ENCODE peak calls at places on chromosome 1, in ten cellular contexts. C, P, Q, H, R, K, V, B, Z and W are unnamed samples. For H3K36me3, the result is how much of the 10 kb centered on the place peaks cover.

GRCh38 chr1:164695956-164696665 is 137.1 kb downstream of the PBX1 start:
- DNase-seq in Z (no peak), H (no peak), V (no peak), B (peak), Q (no peak), C (no peak), R (no peak), P (peak), K (no peak), W (peak)

GRCh38 chr1:53686371-53687267 is 52.3 kb downstream of the GLIS1 start:
- DNase-seq in B (no peak), K (no peak), C (no peak), Q (no peak), H (no peak), V (no peak), R (no peak), P (peak), Z (no peak), W (no peak)

GRCh38 chr1:6507461-6507911 is 16.0 kb upstream of the PLEKHG5 start:
- DNase-seq in Q (no peak), V (no peak), C (no peak), H (no peak), P (no peak), Z (peak), B (no peak), R (no peak), K (no peak), W (no peak)

GRCh38 chr1:223737342-223737741 is 25.0 kb downstream of the CAPN2 start:
- DNase-seq in Z (no peak), H (no peak), P (no peak), C (no peak), Q (no peak), K (no peak), R (no peak), B (no peak), V (no peak), W (no peak)

GRCh38 chr1:55724551-55725325 is 509.6 kb upstream of the USP24 start:
- DNase-seq in P (peak), Z (no peak), B (peak), C (no peak), K (no peak), Q (no peak), R (no peak), H (no peak), V (no peak), W (peak)

GRCh38 chr1:180586671-180587155 is 27.9 kb downstream of the OVAAL start:
- DNase-seq in Q (no peak), B (peak), H (no peak), C (no peak), R (no peak), P (peak), Z (no peak), K (no peak), V (peak), W (no peak)

GRCh38 chr1:27589841-27590426 is 14.0 kb downstream of the AHDC1 start:
- DNase-seq in P (peak), H (no peak), Q (no peak), R (no peak), K (no peak), C (no peak), Z (peak), B (peak), V (peak), W (no peak)

GRCh38 chr1:175126347-175126746 is 58.7 kb downstream of the TNN start:
- DNase-seq in C (no peak), K (no peak), Q (no peak), B (no peak), H (no peak), Z (no peak), P (no peak), V (no peak), R (no peak), W (no peak)

GRCh38 chr1:28392027-28392652 is 22.6 kb downstream of the PHACTR4 start:
- DNase-seq in P (peak), V (peak), Q (no peak), Z (no peak), C (no peak), R (no peak), K (no peak), H (no peak), B (peak), W (peak)

GRCh38 chr1:99269321-99269720 is 5.0 kb downstream of the PLPPR4 start:
- DNase-seq in C (no peak), Q (no peak), B (no peak), V (no peak), P (peak), R (no peak), K (no peak), H (no peak), Z (no peak), W (no peak)

DNA sequence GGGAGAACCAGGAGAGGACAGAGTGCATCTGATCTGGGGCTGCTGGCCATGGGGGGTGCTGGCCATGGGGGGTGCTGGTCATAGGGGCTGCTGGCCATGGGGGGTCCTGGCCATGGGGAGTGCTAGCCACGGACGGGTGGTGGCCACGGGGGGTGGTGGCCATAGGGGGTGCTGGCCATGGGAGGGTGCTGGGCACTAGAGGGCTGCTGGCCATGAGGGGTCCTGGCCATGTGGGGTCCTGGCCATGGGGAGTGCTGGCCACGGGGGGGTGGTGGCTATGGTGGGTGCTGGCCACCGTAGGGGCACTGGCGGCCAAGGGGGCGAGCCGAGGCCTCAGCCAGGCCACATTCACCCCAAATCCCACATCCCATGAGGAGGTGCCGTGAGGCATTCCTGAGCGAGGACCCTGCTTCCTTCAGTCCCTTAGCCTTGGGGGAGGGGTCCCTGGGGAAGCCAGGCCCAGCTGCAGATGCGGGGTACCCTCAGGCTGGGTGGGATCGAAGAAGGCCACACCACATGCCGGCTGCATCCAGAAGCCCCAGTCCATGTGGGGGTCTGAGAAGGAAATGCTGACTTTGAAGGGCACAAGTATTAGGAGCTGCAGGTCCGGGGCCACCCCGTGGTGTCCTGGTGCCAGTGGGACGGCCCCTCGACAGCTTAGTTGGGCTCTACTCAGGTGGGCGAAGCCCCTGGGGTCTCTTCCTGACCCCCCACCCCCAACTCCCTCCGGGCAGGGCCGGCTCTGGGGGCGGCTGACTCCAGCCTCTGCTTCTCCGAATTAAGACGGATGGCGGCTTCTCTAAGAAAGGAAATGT is 61.9 kb upstream of the TTC34 start:
- DNase-seq in B (no peak), C (no peak), K (no peak), Z (no peak), P (no peak), V (no peak), H (no peak), Q (no peak), R (no peak), W (no peak)
- H3K4me3 ChIP-seq in B (no peak), C (no peak), K (no peak), Z (no peak), P (no peak), V (no peak), H (no peak), Q (no peak), R (no peak), W (no peak)

DNA sequence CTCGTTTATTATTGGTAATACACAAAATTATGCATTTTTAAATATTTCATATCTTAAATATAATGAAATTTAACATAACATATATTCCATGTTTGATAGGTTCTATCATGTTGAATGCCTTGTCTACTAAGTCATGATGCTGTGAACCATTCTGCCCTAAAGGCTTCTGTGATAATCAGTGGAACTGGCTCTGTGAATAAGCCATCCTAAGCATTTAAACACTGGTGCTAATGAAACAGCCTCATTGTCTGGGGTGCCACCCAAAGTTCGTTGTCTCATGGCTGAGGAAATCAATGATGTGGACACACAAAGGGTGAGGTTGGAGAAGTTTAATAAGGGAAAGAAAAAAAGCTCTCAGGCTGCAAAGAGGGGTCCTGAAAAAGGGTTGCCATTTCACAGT is 264.7 kb upstream of the ZRANB2 start:
- DNase-seq in K (no peak), R (no peak), H (no peak), V (no peak), P (no peak), B (no peak), Z (no peak), C (no peak), Q (no peak), W (no peak)
- H3K27ac ChIP-seq in K (no peak), R (no peak), H (no peak), V (no peak), P (no peak), B (no peak), Z (no peak), C (no peak), Q (no peak), W (no peak)

GRCh38 chr1:176174108-176174507 is 33.0 kb downstream of the COP1 start:
- DNase-seq in V (no peak), P (peak), R (no peak), Z (no peak), K (no peak), H (no peak), Q (no peak), C (no peak), B (no peak), W (no peak)
- H3K36me3 ChIP-seq in V (under half), P (under half), R (under half), Z (under half), K (under half), H (under half), Q (under half), C (under half), B (under half), W (under half)

GRCh38 chr1:151619489-151620093 is 7.7 kb downstream of the SNX27 start:
- DNase-seq in H (no peak), Q (no peak), K (no peak), C (no peak), V (peak), B (peak), P (peak), Z (no peak), R (no peak), W (no peak)
- H3K4me3 ChIP-seq in H (no peak), Q (no peak), K (no peak), C (no peak), V (no peak), B (peak), P (no peak), Z (no peak), R (no peak), W (no peak)

GRCh38 chr1:116559304-116559761 is 11.5 kb downstream of the CD58 start:
- DNase-seq in R (no peak), H (no peak), P (no peak), K (no peak), Z (no peak), B (no peak), V (no peak), C (no peak), Q (no peak), W (no peak)

GRCh38 chr1:116557323-116557878 is 13.4 kb downstream of the CD58 start:
- DNase-seq in B (no peak), K (no peak), C (no peak), Q (no peak), H (no peak), Z (no peak), R (no peak), P (no peak), V (no peak), W (no peak)

GRCh38 chr1:116554924-116555323 is 15.9 kb downstream of the CD58 start:
- DNase-seq in Q (no peak), C (no peak), Z (no peak), K (no peak), H (no peak), V (no peak), R (no peak), P (no peak), B (no peak), W (no peak)

GRCh38 chr1:116558140-116558549 is 12.7 kb downstream of the CD58 start:
- DNase-seq in C (no peak), P (no peak), B (no peak), R (no peak), K (no peak), Z (no peak), H (no peak), V (no peak), Q (no peak), W (no peak)

DNA sequence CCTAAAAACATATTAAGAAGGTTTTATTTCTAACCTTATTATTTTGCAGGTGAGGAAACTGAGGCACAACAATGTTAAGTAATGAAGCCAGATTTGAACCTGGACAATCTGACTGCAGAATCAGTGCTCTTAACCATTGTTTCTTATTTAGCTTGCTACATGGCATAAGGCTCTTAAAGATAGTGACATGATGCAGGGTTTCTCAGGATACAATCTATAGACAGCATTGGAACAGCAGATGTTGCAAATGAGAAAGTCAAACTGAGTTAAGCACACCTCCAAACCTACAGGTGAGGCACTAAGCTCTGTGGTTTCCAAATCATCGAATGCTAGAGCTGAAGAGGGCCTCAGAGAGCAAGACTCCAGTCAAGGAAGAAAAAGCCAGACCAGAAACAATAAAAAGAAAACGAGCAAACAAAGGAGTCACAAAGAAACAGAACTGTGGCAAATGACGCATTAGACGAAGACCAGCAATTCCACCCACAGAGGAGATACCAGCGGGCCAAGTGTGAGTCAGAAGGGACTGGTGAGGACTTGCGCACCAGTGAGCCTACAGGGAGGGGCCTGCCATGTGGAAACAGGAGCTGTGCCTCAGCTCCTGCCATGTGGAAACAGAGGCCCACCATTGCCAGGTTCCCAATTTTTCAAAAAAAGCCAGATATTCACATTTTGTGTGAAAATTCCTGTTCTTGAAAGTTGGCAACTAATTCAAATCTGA is 14.4 kb downstream of the CD58 start:
- DNase-seq in P (peak), B (peak), R (peak), V (peak), H (no peak), Z (no peak), Q (peak), K (peak), C (no peak), W (peak)
- H3K27ac ChIP-seq in P (no peak), B (peak), R (peak), V (peak), H (peak), Z (no peak), Q (peak), K (peak), C (no peak), W (peak)